ENCODE peak calls at places on chromosomes 2 and 18, in six cellular contexts. K is GM12865, V is fibroblast of lung, Q is astrocyte of the spinal cord, M is Panc1, C is tibial nerve. I is an unnamed sample.

GRCh38 chr2:677056-677949 is at the start of gene TMEM18:
- DNase-seq in K (peak; percentile 99), V (peak; percentile 97), Q (peak; percentile 98), C (peak; percentile 90), M (peak; percentile 94), I (peak; percentile 89)

GRCh38 chr2:69177063-69177771 is 164.2 kb downstream of the ANTXR1 start:
- DNase-seq in V (peak; percentile 95), K (no peak), M (no peak), Q (peak; percentile 88), C (peak; percentile 31), I (no peak)

GRCh38 chr2:207772081-207772843 is 2.6 kb upstream of the FZD5 start:
- DNase-seq in K (no peak), M (no peak), V (peak; percentile 45), Q (no peak), C (no peak), I (no peak)

GRCh38 chr18:24987271-24987932 is 364.6 kb downstream of the ZNF521 start:
- DNase-seq in Q (peak; percentile 37), M (no peak), V (peak; percentile 23), K (no peak), C (peak; percentile 24), I (no peak)

GRCh38 chr18:48810805-48811204 is 140.0 kb downstream of the SMAD7 start:
- DNase-seq in K (no peak), C (no peak), V (no peak), M (no peak), Q (no peak), I (no peak)

GRCh38 chr18:48036191-48036590 is 105.7 kb upstream of the SMAD2 start:
- DNase-seq in C (no peak), Q (no peak), M (no peak), K (no peak), V (peak; percentile 18), I (no peak)

GRCh38 chr2:109594246-109594900 is 19.4 kb downstream of the SEPTIN10 start:
- DNase-seq in V (peak; percentile 47), Q (peak; percentile 34), C (no peak), M (no peak), K (no peak), I (no peak)

GRCh38 chr2:9552491-9553178 is 3.0 kb downstream of the ADAM17 start:
- DNase-seq in V (peak; percentile 79), M (no peak), Q (peak; percentile 69), C (no peak), K (peak; percentile 62), I (peak; percentile 41)

GRCh38 chr2:26606847-26607190 is 34.3 kb downstream of the CIB4 start:
- DNase-seq in C (no peak), K (no peak), M (no peak), V (no peak), Q (no peak), I (no peak)

GRCh38 chr2:121018136-121019057 is 266.6 kb downstream of the TFCP2L1 start:
- DNase-seq in C (peak; percentile 30), M (no peak), V (peak; percentile 65), K (no peak), Q (peak; percentile 9), I (no peak)

GRCh38 chr2:130393318-130393910 is 37.6 kb downstream of the PTPN18 start:
- DNase-seq in M (no peak), Q (no peak), V (peak; percentile 43), C (no peak), K (no peak), I (no peak)

GRCh38 chr2:237128026-237128703 is 42.5 kb downstream of the COPS8 start:
- DNase-seq in M (peak; percentile 89), C (peak; percentile 95), Q (peak; percentile 100), V (peak; percentile 99), K (no peak), I (no peak)

GRCh38 chr2:84865181-84865783 is 15.6 kb downstream of the TRABD2A start:
- DNase-seq in C (no peak), M (no peak), K (peak; percentile 53), Q (peak; percentile 23), V (peak; percentile 26), I (peak; percentile 53)

GRCh38 chr2:107258538-107258937 is 372.6 kb upstream of the ST6GAL2 start:
- DNase-seq in Q (no peak), M (no peak), C (no peak), K (no peak), V (no peak), I (no peak)

GRCh38 chr2:127541849-127542630 is 6.6 kb downstream of the MYO7B start:
- DNase-seq in C (no peak), K (no peak), Q (no peak), M (no peak), V (peak; percentile 13), I (no peak)

GRCh38 chr2:141595531-141595930 is 535.3 kb downstream of the LRP1B start:
- DNase-seq in Q (no peak), C (no peak), V (peak; percentile 3), K (no peak), M (no peak), I (no peak)

GRCh38 chr2:231394201-231395141 is 1.0 kb upstream of the B3GNT7 start:
- DNase-seq in C (no peak), K (peak; percentile 93), M (no peak), V (no peak), Q (no peak), I (peak; percentile 89)

GRCh38 chr2:236343400-236344161 is 79.4 kb upstream of the ASB18 start:
- DNase-seq in V (peak; percentile 69), K (peak; percentile 78), Q (peak; percentile 79), M (peak; percentile 42), C (peak; percentile 60), I (peak; percentile 76)

DNA sequence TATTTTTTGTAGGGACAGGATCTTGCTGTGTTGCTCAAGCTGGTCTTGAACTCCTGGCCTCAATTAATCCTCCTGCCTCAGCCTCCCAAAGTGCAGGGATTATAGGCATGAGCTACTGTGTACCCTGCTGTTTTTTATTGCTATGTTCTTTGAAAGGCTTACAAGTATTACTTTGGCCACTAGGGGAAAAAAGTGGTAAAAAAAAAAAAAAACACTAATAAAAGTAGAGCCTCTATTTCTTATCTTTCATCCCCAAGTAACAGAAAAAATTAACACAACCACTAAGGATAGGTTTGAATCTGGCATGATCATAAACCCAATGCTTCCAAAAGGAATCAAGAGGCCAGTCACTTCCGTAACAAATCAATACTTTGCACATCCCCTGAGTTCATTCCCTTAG is 11.6 kb downstream of the NOL10 start:
- DNase-seq in K (no peak), M (no peak), V (no peak), C (no peak), Q (no peak), I (no peak)
- TF ChIP-seq CTCF in K (peak; percentile 10), M (no peak), V (no peak), C (no peak), Q (peak; percentile 36), I (no peak)

DNA sequence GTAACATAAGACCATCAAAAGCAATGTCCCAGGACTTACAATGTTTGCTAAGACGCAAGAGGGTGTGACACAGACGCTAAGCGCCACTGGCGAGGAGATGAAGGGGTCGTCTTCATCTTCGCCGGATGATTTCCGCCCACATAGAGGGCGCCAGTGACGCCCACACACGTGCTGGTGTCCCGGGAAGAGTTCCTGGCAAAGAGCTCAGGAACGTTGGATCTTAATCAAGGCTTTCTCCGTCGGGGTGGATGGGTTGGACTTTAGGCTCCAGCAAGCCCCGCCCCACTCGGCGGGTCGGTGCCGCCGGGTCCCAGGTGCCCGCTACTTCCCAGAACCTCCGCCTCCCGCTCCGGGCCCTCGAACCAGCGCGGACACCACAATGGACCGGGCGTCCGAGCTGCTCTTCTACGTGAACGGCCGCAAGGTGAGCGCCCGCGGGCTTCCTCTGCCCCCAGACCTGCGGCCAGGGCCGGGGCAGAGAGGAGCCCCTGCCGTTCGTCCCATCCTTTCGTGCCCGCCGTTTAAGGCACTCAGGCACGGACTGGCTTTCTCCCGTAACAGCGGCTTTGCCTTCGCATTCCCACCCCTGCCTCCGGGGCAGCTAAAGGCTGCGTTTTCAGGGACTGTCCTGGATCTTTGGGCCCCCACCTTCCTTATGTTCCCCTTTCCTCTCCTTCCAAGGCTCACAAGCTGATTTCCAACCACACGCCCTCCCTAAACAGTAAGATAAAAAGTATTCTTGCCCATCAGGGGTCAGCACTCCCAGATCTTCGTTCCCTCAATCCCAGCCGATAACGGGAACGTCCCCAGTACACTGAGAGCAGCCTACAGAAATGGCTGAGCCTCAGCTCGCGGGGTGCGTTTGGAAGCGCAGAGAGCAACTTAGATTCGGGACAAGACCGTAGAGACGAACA is at the start of gene AOX1:
- DNase-seq in C (peak; percentile 59), K (peak; percentile 3), V (peak; percentile 47), M (no peak), Q (peak; percentile 55), I (peak; percentile 24)
- TF ChIP-seq CTCF in C (no peak), K (no peak), V (peak; percentile 25), M (peak; percentile 52), Q (peak; percentile 34), I (no peak)

DNA sequence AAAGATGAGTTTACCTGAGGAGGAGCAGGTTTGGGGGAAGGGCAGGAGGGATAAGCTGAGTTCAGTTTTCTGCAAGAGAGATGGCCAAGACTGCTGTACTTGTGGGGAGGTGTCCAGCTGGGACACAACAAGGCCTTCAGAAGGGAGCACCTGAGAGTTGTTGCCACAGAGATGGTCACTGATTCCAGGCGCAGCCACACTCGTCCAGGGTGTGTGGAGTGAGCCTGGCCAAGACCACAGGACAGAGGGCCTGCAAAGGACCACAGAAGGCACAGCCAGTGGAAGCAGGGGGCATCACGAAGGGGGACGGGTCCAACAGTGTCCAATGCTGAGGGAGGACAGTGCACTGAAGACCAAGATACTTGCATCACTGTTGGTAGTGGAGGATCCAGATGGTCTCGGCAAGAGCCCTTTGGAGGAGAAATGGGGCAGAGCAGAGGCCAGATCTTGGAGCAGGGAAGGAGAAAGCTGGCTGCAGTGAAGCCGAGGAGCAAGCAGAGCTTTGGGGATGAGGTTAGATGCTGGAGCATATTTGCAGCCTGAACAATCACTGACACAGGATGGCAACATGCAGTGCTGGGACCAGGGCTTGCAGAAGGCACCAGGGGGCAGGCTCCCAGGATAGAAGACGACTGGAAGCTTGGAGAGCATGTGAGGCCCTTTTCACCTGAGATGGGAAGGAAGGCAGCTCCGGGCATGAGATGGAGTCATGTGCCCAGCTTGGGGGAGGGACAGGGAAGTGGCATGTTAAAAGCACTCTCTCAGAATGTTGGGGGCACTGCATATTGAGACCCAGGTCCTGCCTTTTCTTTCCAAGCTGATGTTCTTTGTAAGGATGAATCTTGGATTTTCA is 214.0 kb downstream of the CYP26B1 start:
- DNase-seq in C (no peak), K (no peak), V (peak; percentile 33), M (no peak), Q (no peak), I (no peak)
- TF ChIP-seq CTCF in C (no peak), K (no peak), V (peak; percentile 13), M (no peak), Q (peak; percentile 25), I (no peak)

GRCh38 chr2:10909050-10909995 is 2.4 kb upstream of the KCNF1 start:
- DNase-seq in K (peak; percentile 12), C (no peak), V (no peak), M (no peak), Q (no peak), I (no peak)

GRCh38 chr2:10911291-10912075 is at the start of gene KCNF1:
- DNase-seq in Q (peak; percentile 55), K (no peak), C (no peak), M (no peak), V (peak; percentile 63), I (no peak)

GRCh38 chr2:10908195-10908594 is 3.5 kb upstream of the KCNF1 start:
- DNase-seq in V (no peak), C (no peak), Q (no peak), K (no peak), M (no peak), I (no peak)

GRCh38 chr2:10910625-10911024 is 1.1 kb upstream of the KCNF1 start:
- DNase-seq in M (no peak), V (no peak), Q (no peak), C (no peak), K (no peak), I (no peak)

DNA sequence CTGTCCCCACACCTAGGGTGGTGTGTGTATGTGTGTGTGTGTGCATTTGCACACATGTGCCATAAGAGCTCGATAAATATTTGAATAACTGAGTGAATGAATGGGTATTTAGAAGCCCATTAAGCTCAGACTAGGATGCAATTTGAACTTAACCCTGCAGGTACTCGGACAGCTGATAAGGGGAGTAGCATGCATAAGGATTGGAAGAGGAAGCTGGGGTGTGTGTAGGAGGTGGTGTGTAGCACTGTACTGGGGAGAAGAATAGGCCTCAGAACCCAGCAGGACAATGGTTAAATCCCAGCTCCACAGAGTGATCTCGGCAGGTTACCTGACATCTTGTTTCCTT is 1.8 kb upstream of the KCNF1 start:
- DNase-seq in C (no peak), M (no peak), V (no peak), K (no peak), Q (no peak), I (no peak)
- TF ChIP-seq CTCF in C (no peak), M (peak; percentile 46), V (no peak), K (no peak), Q (no peak), I (no peak)